ENCODE peak calls at places on chromosomes 12 and 14, in four cellular contexts. K is A549, Z is Peyer's patch, F is IMR-90. Q is an unnamed sample.

GRCh38 chr12:113684053-113684907 is 212.6 kb upstream of the LHX5 start:
- DNase-seq in K (no peak), F (peak; percentile 33), Z (no peak), Q (no peak)

GRCh38 chr12:3655331-3655900 is 97.5 kb downstream of the CRACR2A start:
- DNase-seq in Z (no peak), F (no peak), K (peak; percentile 19), Q (peak; percentile 12)

GRCh38 chr12:100450726-100451125 is 22.9 kb upstream of the NR1H4 start:
- DNase-seq in K (no peak), F (no peak), Z (no peak), Q (no peak)

GRCh38 chr12:54549774-54550451 is 512 bp downstream of the PDE1B start:
- DNase-seq in F (no peak), K (no peak), Z (peak; percentile 50), Q (no peak)

GRCh38 chr12:101117842-101118241 is 92.2 kb downstream of the SLC5A8 start:
- DNase-seq in K (no peak), Z (no peak), F (no peak), Q (no peak)

GRCh38 chr14:60183724-60184596 is 18.8 kb upstream of the DHRS7 start:
- DNase-seq in Z (no peak), F (peak; percentile 77), K (peak; percentile 61), Q (peak; percentile 79)

GRCh38 chr14:40119321-40119720 is 687.1 kb upstream of the FBXO33 start:
- DNase-seq in Z (no peak), F (no peak), K (no peak), Q (no peak)

GRCh38 chr12:105067511-105068031 is 16.7 kb downstream of the ALDH1L2 start:
- DNase-seq in Z (no peak), K (no peak), F (peak; percentile 85), Q (peak; percentile 14)

GRCh38 chr14:102527255-102528232 is 18.0 kb upstream of the ANKRD9 start:
- DNase-seq in Z (peak; percentile 84), K (peak; percentile 89), F (no peak), Q (no peak)

GRCh38 chr14:102524026-102524450 is 14.5 kb upstream of the ANKRD9 start:
- DNase-seq in K (no peak), Z (no peak), F (no peak), Q (no peak)

GRCh38 chr14:102524451-102525212 is 15.1 kb upstream of the ANKRD9 start:
- DNase-seq in F (peak; percentile 98), Z (peak; percentile 99), K (peak; percentile 99), Q (peak; percentile 99)

GRCh38 chr14:102525213-102526143 is 15.9 kb upstream of the ANKRD9 start:
- DNase-seq in Z (no peak), K (peak; percentile 80), F (peak; percentile 59), Q (peak; percentile 74)

DNA sequence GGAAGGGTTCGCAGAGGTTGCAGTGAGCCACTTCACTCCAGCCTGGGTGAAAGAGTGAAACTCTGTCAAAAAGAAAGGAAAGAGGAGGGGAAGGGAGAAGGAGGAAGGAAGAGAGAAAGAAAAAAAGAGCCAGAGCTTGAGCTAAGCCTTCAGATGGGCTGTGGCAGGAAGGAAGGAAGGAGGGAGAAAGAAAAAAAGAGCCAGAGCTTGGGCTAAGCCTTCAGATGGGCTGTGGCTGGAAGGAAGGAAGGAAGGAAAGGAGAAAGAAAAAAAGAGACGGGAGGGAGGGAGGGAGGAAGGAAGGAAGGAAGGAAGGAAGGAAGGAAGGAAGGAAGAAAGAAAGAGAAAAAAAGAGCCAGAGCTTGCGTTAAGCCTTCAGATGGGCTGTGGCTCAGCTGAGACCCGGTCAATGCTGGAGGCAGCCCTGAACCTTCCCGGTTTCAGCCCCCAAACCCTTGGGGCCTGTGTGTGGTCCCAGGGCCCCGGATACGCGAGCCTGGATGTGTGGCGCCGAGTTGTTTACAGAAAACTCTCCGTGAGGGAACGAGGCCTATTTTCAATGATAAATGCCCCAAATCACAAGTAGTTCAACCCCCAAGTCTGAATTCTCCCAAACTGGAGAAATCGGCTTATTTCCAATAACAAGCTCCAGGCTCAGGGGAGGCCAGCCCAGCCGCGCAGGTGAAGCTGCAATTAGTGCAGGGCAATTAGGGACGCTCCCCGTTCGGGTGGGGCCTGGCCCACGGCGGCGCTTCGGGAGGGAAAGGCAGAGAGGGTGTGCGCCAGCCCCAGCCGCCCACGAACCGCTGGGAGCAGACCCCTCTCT is 13.8 kb upstream of the ANKRD9 start:
- DNase-seq in Z (peak; percentile 79), F (no peak), K (no peak), Q (no peak)
- H3K4me3 ChIP-seq in Z (peak overlapping the region; percentile 70), F (no peak overlapping the region), K (no peak overlapping the region), Q (no peak overlapping the region)

GRCh38 chr14:36317650-36318049 is 2.8 kb downstream of the MBIP start:
- DNase-seq in F (peak; percentile 11), Z (no peak), K (no peak), Q (no peak)
- H3K4me3 ChIP-seq in F (no peak overlapping the region), Z (no peak overlapping the region), K (no peak overlapping the region), Q (no peak overlapping the region)

GRCh38 chr12:11827096-11827841 is 177.8 kb downstream of the ETV6 start:
- DNase-seq in K (no peak), F (no peak), Z (no peak), Q (peak; percentile 64)
- H3K4me3 ChIP-seq in K (no peak overlapping the region), F (no peak overlapping the region), Z (no peak overlapping the region), Q (no peak overlapping the region)

DNA sequence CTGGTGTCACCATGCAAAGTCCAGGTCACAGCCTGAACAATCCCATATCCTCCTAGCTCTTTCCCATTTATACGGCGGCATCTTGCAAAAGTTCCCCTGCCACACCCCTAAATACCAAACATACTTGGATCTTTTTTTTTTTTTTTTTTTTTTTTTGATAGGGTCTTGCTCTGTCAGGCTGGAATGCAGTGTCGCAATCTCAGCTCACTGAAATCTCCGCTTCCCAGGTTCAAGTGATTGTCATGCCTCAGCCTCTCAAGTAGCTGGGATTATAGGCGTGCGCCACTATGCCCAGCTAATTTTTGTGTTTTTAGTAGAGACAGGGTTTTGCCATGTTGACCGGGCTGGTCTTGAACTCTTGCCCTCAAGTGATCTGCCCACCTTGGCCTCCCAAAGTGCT is 451.3 kb downstream of the GLT1D1 start:
- DNase-seq in K (no peak), Z (no peak), F (no peak), Q (no peak)
- H3K4me3 ChIP-seq in K (no peak overlapping the region), Z (no peak overlapping the region), F (no peak overlapping the region), Q (no peak overlapping the region)